ENCODE peak calls at places on chromosomes 16 and 17, in nine cellular contexts. N is mesothelial cell of epicardium, P is heart left ventricle, B is NB4, Q is AG10803, D is lower leg skin, T is cardiac muscle cell, H is neural crest cell, F is Panc1. S is an unnamed sample.

GRCh38 chr17:74779948-74780400 is 3.8 kb upstream of the NAT9 start:
- DNase-seq in N (no peak), P (no peak), B (peak), Q (no peak), D (peak), T (no peak), H (no peak), F (no peak), S (no peak)

GRCh38 chr16:46729326-46729995 is 18.7 kb downstream of the MYLK3 start:
- DNase-seq in N (no peak), P (no peak), B (no peak), Q (no peak), D (no peak), T (no peak), H (no peak), F (no peak), S (no peak)

GRCh38 chr17:78496311-78496710 is 80.9 kb downstream of the DNAH17 start:
- DNase-seq in N (no peak), P (no peak), B (no peak), Q (no peak), D (no peak), T (no peak), H (no peak), F (no peak), S (no peak)

GRCh38 chr17:76275382-76276068 is 10.4 kb downstream of the UBALD2 start:
- DNase-seq in N (no peak), P (no peak), B (no peak), Q (no peak), D (no peak), T (no peak), H (no peak), F (no peak), S (no peak)

GRCh38 chr16:85385463-85386331 is 227.4 kb upstream of the GSE1 start:
- DNase-seq in N (peak), P (no peak), B (peak), Q (no peak), D (no peak), T (no peak), H (no peak), F (no peak), S (peak)

GRCh38 chr16:583815-584591 is 5.9 kb upstream of the RAB40C start:
- DNase-seq in N (no peak), P (no peak), B (no peak), Q (no peak), D (no peak), T (no peak), H (no peak), F (no peak), S (no peak)

GRCh38 chr17:41939044-41939695 is 8.8 kb downstream of the ODAD4 start:
- DNase-seq in N (no peak), P (no peak), B (no peak), Q (no peak), D (no peak), T (no peak), H (no peak), F (no peak), S (no peak)

GRCh38 chr17:68595496-68595895 is 5.7 kb downstream of the FAM20A start:
- DNase-seq in N (no peak), P (peak), B (no peak), Q (peak), D (no peak), T (peak), H (no peak), F (no peak), S (no peak)

GRCh38 chr17:36532435-36532975 is 2.2 kb downstream of the MYO19 start:
- DNase-seq in N (no peak), P (no peak), B (no peak), Q (no peak), D (no peak), T (no peak), H (no peak), F (no peak), S (no peak)

GRCh38 chr17:82064433-82065192 is 991 bp downstream of the DUS1L start:
- DNase-seq in N (no peak), P (no peak), B (no peak), Q (no peak), D (no peak), T (no peak), H (no peak), F (no peak), S (no peak)

GRCh38 chr17:16932156-16932555 is 39.8 kb downstream of the TNFRSF13B start:
- DNase-seq in N (no peak), P (no peak), B (no peak), Q (no peak), D (no peak), T (no peak), H (no peak), F (no peak), S (no peak)

GRCh38 chr16:15949210-15950166 is at the start of gene ABCC1:
- DNase-seq in N (peak), P (peak), B (peak), Q (no peak), D (no peak), T (peak), H (peak), F (no peak), S (peak)

GRCh38 chr17:80443916-80444708 is 29.1 kb downstream of the ENDOV start:
- DNase-seq in N (no peak), P (no peak), B (no peak), Q (no peak), D (no peak), T (no peak), H (no peak), F (no peak), S (peak)

GRCh38 chr16:22075043-22075757 is 17.1 kb upstream of the VWA3A start:
- DNase-seq in N (no peak), P (no peak), B (no peak), Q (no peak), D (no peak), T (no peak), H (no peak), F (no peak), S (no peak)

GRCh38 chr16:31397101-31397660 is 4.0 kb downstream of the ITGAD start:
- DNase-seq in N (no peak), P (peak), B (no peak), Q (no peak), D (no peak), T (no peak), H (no peak), F (no peak), S (no peak)

GRCh38 chr17:37779554-37779953 is 34.7 kb upstream of the HNF1B start:
- DNase-seq in N (no peak), P (no peak), B (no peak), Q (peak), D (no peak), T (no peak), H (no peak), F (no peak), S (no peak)

GRCh38 chr16:2535644-2536021 is 2.2 kb upstream of the PDPK1 start:
- DNase-seq in N (no peak), P (no peak), B (no peak), Q (peak), D (peak), T (peak), H (no peak), F (no peak), S (no peak)

GRCh38 chr16:1630450-1631213 is 18.5 kb downstream of the CRAMP1 start:
- DNase-seq in N (no peak), P (no peak), B (no peak), Q (no peak), D (no peak), T (no peak), H (no peak), F (no peak), S (no peak)

GRCh38 chr16:54928421-54929089 is 2.1 kb upstream of the IRX5 start:
- DNase-seq in N (peak), P (peak), B (peak), Q (peak), D (peak), T (peak), H (peak), F (no peak), S (peak)

GRCh38 chr17:2331303-2331702 is 5.0 kb downstream of the TSR1 start:
- DNase-seq in N (no peak), P (no peak), B (no peak), Q (no peak), D (no peak), T (no peak), H (no peak), F (no peak), S (no peak)

GRCh38 chr17:81867123-81867951 is 3.8 kb downstream of the ARHGDIA start:
- DNase-seq in N (no peak), P (no peak), B (peak), Q (peak), D (no peak), T (peak), H (no peak), F (no peak), S (no peak)

GRCh38 chr17:27247071-27247957 is 46.6 kb upstream of the WSB1 start:
- DNase-seq in N (no peak), P (peak), B (peak), Q (peak), D (peak), T (peak), H (no peak), F (no peak), S (no peak)

GRCh38 chr17:36755586-36755985 is 154.2 kb downstream of the MRM1 start:
- DNase-seq in N (no peak), P (no peak), B (peak), Q (no peak), D (no peak), T (peak), H (peak), F (no peak), S (no peak)

GRCh38 chr17:39082482-39082881 is 69.0 kb downstream of the PLXDC1 start:
- DNase-seq in N (no peak), P (no peak), B (no peak), Q (peak), D (no peak), T (peak), H (no peak), F (no peak), S (no peak)

GRCh38 chr17:59706900-59707181 is 389 bp downstream of the PTRH2 start:
- DNase-seq in N (no peak), P (no peak), B (no peak), Q (no peak), D (no peak), T (no peak), H (no peak), F (no peak), S (peak)

GRCh38 chr16:84881702-84882521 is 62.1 kb downstream of the CRISPLD2 start:
- DNase-seq in N (no peak), P (no peak), B (no peak), Q (peak), D (no peak), T (peak), H (no peak), F (no peak), S (no peak)

GRCh38 chr16:71412270-71413160 is 29.3 kb downstream of the TLE7 start:
- DNase-seq in N (peak), P (peak), B (peak), Q (peak), D (peak), T (peak), H (peak), F (peak), S (peak)

GRCh38 chr17:65515959-65516948 is 45.2 kb downstream of the AXIN2 start:
- DNase-seq in N (no peak), P (no peak), B (no peak), Q (peak), D (no peak), T (peak), H (no peak), F (no peak), S (no peak)

GRCh38 chr17:32461853-32462617 is 17.7 kb downstream of the PSMD11 start:
- DNase-seq in N (no peak), P (peak), B (peak), Q (peak), D (no peak), T (peak), H (peak), F (no peak), S (peak)

GRCh38 chr16:19014456-19014855 is 30.7 kb downstream of the TMC7 start:
- DNase-seq in N (no peak), P (peak), B (peak), Q (peak), D (no peak), T (peak), H (no peak), F (no peak), S (peak)

GRCh38 chr17:81582341-81582740 is 30.2 kb upstream of the FAAP100 start:
- DNase-seq in N (no peak), P (no peak), B (no peak), Q (peak), D (no peak), T (no peak), H (no peak), F (no peak), S (no peak)

GRCh38 chr17:63136381-63137012 is 170.5 kb downstream of the TANC2 start:
- DNase-seq in N (no peak), P (no peak), B (no peak), Q (no peak), D (no peak), T (no peak), H (no peak), F (no peak), S (no peak)

GRCh38 chr16:1175566-1176279 is 22.8 kb downstream of the CACNA1H start:
- DNase-seq in N (no peak), P (no peak), B (no peak), Q (no peak), D (no peak), T (no peak), H (no peak), F (no peak), S (no peak)

GRCh38 chr17:17236295-17237025 is 508 bp downstream of the FLCN start:
- DNase-seq in N (no peak), P (no peak), B (peak), Q (peak), D (no peak), T (peak), H (no peak), F (no peak), S (peak)

GRCh38 chr17:16936536-16937310 is 35.2 kb downstream of the TNFRSF13B start:
- DNase-seq in N (no peak), P (no peak), B (no peak), Q (no peak), D (no peak), T (no peak), H (no peak), F (no peak), S (no peak)

GRCh38 chr16:15690296-15690695 is 40.3 kb downstream of the NDE1 start:
- DNase-seq in N (no peak), P (no peak), B (no peak), Q (peak), D (no peak), T (no peak), H (no peak), F (no peak), S (no peak)

GRCh38 chr16:28200661-28201060 is 11.1 kb downstream of the XPO6 start:
- DNase-seq in N (no peak), P (no peak), B (no peak), Q (no peak), D (no peak), T (no peak), H (no peak), F (no peak), S (no peak)

GRCh38 chr16:28205117-28205899 is 6.5 kb downstream of the XPO6 start:
- DNase-seq in N (no peak), P (no peak), B (no peak), Q (no peak), D (no peak), T (no peak), H (no peak), F (no peak), S (no peak)

GRCh38 chr16:28204211-28204610 is 7.6 kb downstream of the XPO6 start:
- DNase-seq in N (no peak), P (no peak), B (no peak), Q (no peak), D (no peak), T (no peak), H (no peak), F (no peak), S (no peak)

GRCh38 chr16:28204622-28205021 is 7.1 kb downstream of the XPO6 start:
- DNase-seq in N (no peak), P (no peak), B (no peak), Q (no peak), D (no peak), T (no peak), H (no peak), F (no peak), S (no peak)

DNA sequence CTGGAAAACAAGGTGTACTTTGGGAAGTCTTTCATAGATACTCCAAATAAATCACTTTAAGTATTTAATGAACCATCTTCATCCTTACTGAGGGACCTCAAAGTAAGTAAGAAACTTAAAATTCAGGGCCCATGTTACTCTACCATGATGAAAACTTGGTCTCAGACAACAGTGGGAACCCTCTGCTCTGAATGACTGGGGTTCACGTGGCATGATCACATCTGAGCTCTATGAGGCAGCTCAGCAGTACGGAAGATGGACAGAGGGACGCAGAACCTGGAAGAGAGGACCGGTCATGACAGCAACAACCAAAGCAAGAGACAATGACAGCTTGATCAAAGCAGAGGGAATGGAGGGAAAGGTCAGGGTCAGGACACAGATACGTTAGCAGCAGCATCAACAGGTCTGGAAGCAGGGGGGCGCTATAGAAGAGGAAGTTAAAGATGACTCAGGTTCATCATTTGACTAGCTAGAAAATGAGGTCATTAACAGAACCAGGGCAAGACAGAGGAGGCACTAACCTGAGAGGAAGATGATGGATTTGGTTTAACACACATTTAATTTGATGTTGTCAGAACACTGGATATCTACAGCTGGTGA is 9.5 kb downstream of the XPO6 start:
- DNase-seq in N (no peak), P (no peak), B (peak), Q (no peak), D (no peak), T (no peak), H (no peak), F (no peak), S (no peak)
- TF ChIP-seq CTCF in N (no peak), P (no peak), B (peak), Q (no peak), D (no peak), T (no peak), H (no peak), F (no peak), S (no peak)

GRCh38 chr16:88005148-88005547 is 53.9 kb downstream of the BANP start:
- DNase-seq in N (no peak), P (no peak), B (peak), Q (no peak), D (no peak), T (no peak), H (no peak), F (no peak), S (peak)
- TF ChIP-seq CTCF in N (no peak), P (no peak), B (peak), Q (peak), D (no peak), T (no peak), H (peak), F (no peak), S (peak)

GRCh38 chr17:7841622-7842379 is 7.8 kb downstream of the KDM6B start:
- DNase-seq in N (peak), P (peak), B (peak), Q (peak), D (peak), T (peak), H (peak), F (no peak), S (peak)
- TF ChIP-seq CTCF in N (no peak), P (peak), B (no peak), Q (no peak), D (no peak), T (no peak), H (peak), F (no peak), S (no peak)

GRCh38 chr17:33687831-33688230 is 394.7 kb upstream of the ASIC2 start:
- DNase-seq in N (no peak), P (no peak), B (no peak), Q (no peak), D (no peak), T (no peak), H (no peak), F (no peak), S (no peak)

GRCh38 chr17:33688771-33689170 is 395.7 kb upstream of the ASIC2 start:
- DNase-seq in N (no peak), P (no peak), B (no peak), Q (no peak), D (no peak), T (no peak), H (no peak), F (no peak), S (peak)

GRCh38 chr17:33686171-33686570 is 393.1 kb upstream of the ASIC2 start:
- DNase-seq in N (no peak), P (no peak), B (peak), Q (no peak), D (no peak), T (no peak), H (peak), F (no peak), S (peak)

GRCh38 chr17:33684714-33685113 is 391.6 kb upstream of the ASIC2 start:
- DNase-seq in N (no peak), P (no peak), B (no peak), Q (no peak), D (no peak), T (no peak), H (no peak), F (no peak), S (no peak)

GRCh38 chr17:33689725-33690124 is 396.6 kb upstream of the ASIC2 start:
- DNase-seq in N (no peak), P (no peak), B (no peak), Q (no peak), D (no peak), T (no peak), H (no peak), F (no peak), S (no peak)
- TF ChIP-seq CTCF in N (no peak), P (no peak), B (peak), Q (peak), D (no peak), T (no peak), H (no peak), F (peak), S (no peak)

DNA sequence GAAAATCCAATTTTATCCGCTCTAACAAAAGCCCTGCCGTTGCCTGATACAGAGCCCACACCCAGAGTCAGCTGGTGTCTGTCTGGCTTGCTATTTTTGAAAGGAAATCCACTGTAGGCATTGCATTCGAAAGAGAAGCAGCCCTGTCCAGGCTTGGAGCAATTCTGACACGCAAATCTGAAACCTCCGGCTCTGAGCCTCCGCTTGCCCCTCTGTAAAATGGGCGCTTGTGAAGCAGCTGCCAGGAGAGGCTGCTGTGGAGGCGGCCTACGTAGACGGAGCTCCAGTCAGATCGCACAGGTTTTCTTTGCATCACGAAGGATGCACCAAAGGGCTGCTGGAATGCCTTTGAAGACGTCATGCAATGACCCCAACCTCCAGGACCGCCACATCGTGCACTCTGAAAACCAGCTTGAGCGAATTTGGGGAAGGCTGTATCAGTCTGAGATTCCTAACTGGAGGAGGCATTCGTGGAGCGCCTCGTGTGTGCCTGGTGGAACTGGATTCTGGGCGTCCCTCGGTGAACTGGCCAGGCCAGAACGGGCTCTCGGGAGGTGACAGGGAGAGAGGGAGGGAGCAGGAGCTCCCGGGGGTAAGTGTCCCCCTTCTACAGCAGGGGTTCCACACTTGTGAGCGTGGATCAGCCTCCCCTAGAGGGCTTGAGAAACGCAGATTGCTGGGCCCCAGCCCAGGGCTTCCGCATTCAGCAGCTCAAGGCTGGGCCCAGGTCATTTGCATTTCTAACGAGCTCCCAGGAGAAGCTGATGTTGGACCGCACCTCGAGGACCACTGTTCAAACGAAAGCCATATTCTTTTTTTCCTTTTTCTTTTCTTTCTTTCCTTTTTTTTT is 215.5 kb downstream of the MRTFB start:
- DNase-seq in N (no peak), P (no peak), B (no peak), Q (no peak), D (no peak), T (no peak), H (no peak), F (no peak), S (no peak)
- TF ChIP-seq CTCF in N (no peak), P (no peak), B (no peak), Q (no peak), D (no peak), T (no peak), H (no peak), F (no peak), S (no peak)

GRCh38 chr16:50035468-50035992 is 10.5 kb downstream of the CNEP1R1 start:
- DNase-seq in N (no peak), P (no peak), B (no peak), Q (no peak), D (no peak), T (no peak), H (no peak), F (no peak), S (no peak)
- TF ChIP-seq CTCF in N (no peak), P (no peak), B (no peak), Q (no peak), D (no peak), T (no peak), H (no peak), F (no peak), S (no peak)

S was measured in glutamatergic neuron.